ENCODE peak calls at places on chromosomes 16 and 17, in seven cellular contexts. N, B, Z, C, S, U and X are unnamed samples.
A peak's percentile ranks its signal among the peaks of the same experiment; 100 is the strongest.

GRCh38 chr16:2428051-2428786 is 1.0 kb upstream of the CCNF start:
- DNase-seq in N (peak; percentile 55), B (peak; percentile 32), Z (peak; percentile 61), C (no peak), S (peak; percentile 65), U (peak; percentile 26), X (peak; percentile 76)

GRCh38 chr17:61589990-61590389 is 1.0 kb downstream of the NACA2 start:
- DNase-seq in N (no peak), B (no peak), Z (no peak), C (no peak), S (no peak), U (no peak), X (no peak)

GRCh38 chr16:86668136-86668535 is 89.8 kb downstream of the FOXL1 start:
- DNase-seq in N (no peak), B (peak; percentile 38), Z (no peak), C (no peak), S (no peak), U (no peak), X (no peak)

GRCh38 chr17:68649324-68649723 is 48.2 kb upstream of the FAM20A start:
- DNase-seq in N (no peak), B (no peak), Z (no peak), C (no peak), S (no peak), U (no peak), X (no peak)

GRCh38 chr17:57518587-57519118 is 226.4 kb downstream of the CCDC182 start:
- DNase-seq in N (no peak), B (no peak), Z (no peak), C (no peak), S (no peak), U (no peak), X (no peak)

GRCh38 chr16:57260294-57260929 is 15.4 kb downstream of the ARL2BP start:
- DNase-seq in N (peak; percentile 69), B (peak; percentile 32), Z (no peak), C (no peak), S (peak; percentile 42), U (no peak), X (peak; percentile 79)

GRCh38 chr16:57264950-57265371 is 19.5 kb downstream of the PLLP start:
- DNase-seq in N (peak; percentile 58), B (no peak), Z (no peak), C (no peak), S (peak; percentile 54), U (no peak), X (no peak)

GRCh38 chr16:86404678-86405077 is 105.6 kb upstream of the FOXF1 start:
- DNase-seq in N (no peak), B (no peak), Z (no peak), C (no peak), S (no peak), U (no peak), X (no peak)

GRCh38 chr17:18018411-18018921 is 20.5 kb downstream of the ATPAF2 start:
- DNase-seq in N (no peak), B (no peak), Z (no peak), C (no peak), S (no peak), U (no peak), X (no peak)

GRCh38 chr16:492211-492875 is 35.2 kb upstream of the CAPN15 start:
- DNase-seq in N (no peak), B (no peak), Z (no peak), C (no peak), S (no peak), U (no peak), X (no peak)

GRCh38 chr16:53775821-53776431 is 72.0 kb downstream of the FTO start:
- DNase-seq in N (no peak), B (peak; percentile 85), Z (no peak), C (peak; percentile 56), S (no peak), U (no peak), X (no peak)

GRCh38 chr17:44078412-44078811 is 7.9 kb downstream of the G6PC3 start:
- DNase-seq in N (no peak), B (no peak), Z (no peak), C (no peak), S (no peak), U (no peak), X (no peak)

GRCh38 chr17:50136096-50136687 is 6.2 kb upstream of the SAMD14 start:
- DNase-seq in N (no peak), B (no peak), Z (no peak), C (no peak), S (no peak), U (no peak), X (no peak)

GRCh38 chr16:83147244-83147643 is 520.5 kb downstream of the CDH13 start:
- DNase-seq in N (no peak), B (no peak), Z (no peak), C (no peak), S (no peak), U (no peak), X (no peak)

GRCh38 chr16:65111306-65111705 is 10.6 kb downstream of the CDH11 start:
- DNase-seq in N (no peak), B (peak; percentile 60), Z (no peak), C (no peak), S (no peak), U (no peak), X (no peak)

GRCh38 chr17:7132511-7133094 is 18.0 kb upstream of the ASGR2 start:
- DNase-seq in N (peak; percentile 60), B (no peak), Z (no peak), C (no peak), S (no peak), U (no peak), X (peak; percentile 85)

GRCh38 chr16:13098536-13098935 is 197.1 kb downstream of the SHISA9 start:
- DNase-seq in N (no peak), B (no peak), Z (no peak), C (no peak), S (no peak), U (no peak), X (no peak)

GRCh38 chr16:75304521-75305363 is 53.3 kb upstream of the BCAR1 start:
- DNase-seq in N (no peak), B (peak; percentile 95), Z (no peak), C (peak; percentile 76), S (no peak), U (no peak), X (no peak)

GRCh38 chr16:22152316-22152715 is 10.0 kb upstream of the SDR42E2 start:
- DNase-seq in N (no peak), B (no peak), Z (no peak), C (no peak), S (no peak), U (no peak), X (no peak)

GRCh38 chr17:18100616-18101015 is 7.9 kb upstream of the MYO15A start:
- DNase-seq in N (no peak), B (no peak), Z (no peak), C (no peak), S (no peak), U (no peak), X (no peak)

GRCh38 chr16:78005881-78006280 is 16.5 kb upstream of the CLEC3A start:
- DNase-seq in N (no peak), B (no peak), Z (no peak), C (no peak), S (no peak), U (no peak), X (peak; percentile 31)

GRCh38 chr17:49035470-49036269 is 38.5 kb downstream of the IGF2BP1 start:
- DNase-seq in N (peak; percentile 54), B (no peak), Z (peak; percentile 66), C (no peak), S (no peak), U (peak; percentile 32), X (peak; percentile 78)

GRCh38 chr17:73311428-73311780 is 397 bp downstream of the CDC42EP4 start:
- DNase-seq in N (no peak), B (no peak), Z (no peak), C (no peak), S (peak; percentile 74), U (peak; percentile 44), X (no peak)

GRCh38 chr17:81200695-81201580 is 21.8 kb downstream of the CEP131 start:
- DNase-seq in N (no peak), B (peak; percentile 58), Z (no peak), C (no peak), S (no peak), U (no peak), X (peak; percentile 77)

GRCh38 chr16:84925092-84925772 is 86.1 kb downstream of the ZDHHC7 start:
- DNase-seq in N (peak; percentile 81), B (no peak), Z (peak; percentile 51), C (no peak), S (peak; percentile 70), U (no peak), X (peak; percentile 82)

GRCh38 chr17:82794781-82795505 is 43.1 kb downstream of the TBCD start:
- DNase-seq in N (no peak), B (no peak), Z (no peak), C (no peak), S (no peak), U (no peak), X (no peak)

GRCh38 chr17:76345377-76345945 is 8.3 kb downstream of the PRPSAP1 start:
- DNase-seq in N (no peak), B (no peak), Z (no peak), C (no peak), S (peak; percentile 76), U (no peak), X (no peak)

GRCh38 chr16:3115561-3115960 is 3.2 kb downstream of the ZNF205 start:
- DNase-seq in N (no peak), B (no peak), Z (no peak), C (no peak), S (no peak), U (no peak), X (no peak)

GRCh38 chr16:12545792-12546342 is 257.8 kb downstream of the CPPED1 start:
- DNase-seq in N (no peak), B (no peak), Z (no peak), C (no peak), S (no peak), U (no peak), X (no peak)

GRCh38 chr17:31621566-31621965 is 230.1 kb downstream of the RAB11FIP4 start:
- DNase-seq in N (no peak), B (no peak), Z (no peak), C (no peak), S (no peak), U (no peak), X (no peak)
- TF ChIP-seq CTCF in N (no peak), B (no peak), Z (no peak), C (no peak), S (no peak), U (no peak), X (no peak)

GRCh38 chr16:80033783-80034468 is 433.4 kb upstream of the MAF start:
- DNase-seq in N (no peak), B (no peak), Z (no peak), C (no peak), S (no peak), U (no peak), X (no peak)
- TF ChIP-seq CTCF in N (no peak), B (no peak), Z (no peak), C (no peak), S (no peak), U (no peak), X (no peak)

DNA sequence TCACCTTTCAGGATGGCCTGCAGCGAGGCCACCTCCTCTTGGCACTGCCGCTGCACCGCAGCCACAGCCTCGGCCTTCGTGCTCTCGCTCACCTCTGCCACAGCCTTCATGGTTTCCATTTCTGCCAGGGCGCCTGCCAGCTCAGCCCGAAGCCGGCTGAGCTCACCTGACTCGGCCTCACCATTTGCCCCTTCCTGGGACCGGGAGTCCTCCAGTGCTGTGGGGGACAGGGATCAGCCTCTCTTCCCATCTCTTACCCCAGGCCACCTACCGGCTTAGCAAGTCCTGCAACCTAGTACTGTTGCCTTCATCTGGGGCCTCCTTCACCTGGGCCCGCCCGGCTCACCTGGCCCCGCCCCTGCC is 658 bp downstream of the RABEP2 start:
- DNase-seq in N (peak; percentile 53), B (no peak), Z (no peak), C (no peak), S (peak; percentile 64), U (no peak), X (no peak)
- TF ChIP-seq CTCF in N (no peak), B (no peak), Z (no peak), C (peak; percentile 64), S (no peak), U (peak; percentile 58), X (no peak)

GRCh38 chr17:63774141-63774981 is at the start of gene DDX42:
- DNase-seq in N (no peak), B (peak; percentile 42), Z (peak; percentile 92), C (no peak), S (peak; percentile 92), U (peak; percentile 84), X (no peak)
- TF ChIP-seq CTCF in N (no peak), B (peak; percentile 63), Z (no peak), C (no peak), S (no peak), U (peak; percentile 44), X (no peak)